ENCODE peak calls at places on chromosomes 6 and 20, in eight cellular contexts. M, N, O, Y, E, K, W and U are unnamed samples.

GRCh38 chr6:169918954-169919549 is 167.6 kb downstream of the ERMARD start:
- DNase-seq in M (no peak), N (no peak), O (no peak), Y (no peak), E (no peak), K (no peak), W (no peak), U (no peak)

GRCh38 chr6:143802833-143803565 is 40.1 kb upstream of the LTV1 start:
- DNase-seq in M (no peak), N (no peak), O (no peak), Y (peak), E (no peak), K (peak), W (no peak), U (no peak)

GRCh38 chr6:125910518-125910917 is 46.1 kb upstream of the HINT3 start:
- DNase-seq in M (no peak), N (no peak), O (no peak), Y (peak), E (no peak), K (peak), W (peak), U (peak)

GRCh38 chr20:48124960-48125359 is 339.7 kb upstream of the SULF2 start:
- DNase-seq in M (no peak), N (no peak), O (no peak), Y (no peak), E (no peak), K (no peak), W (no peak), U (no peak)

GRCh38 chr6:32968093-32968769 is at the start of gene BRD2:
- DNase-seq in M (peak), N (peak), O (peak), Y (peak), E (peak), K (peak), W (peak), U (peak)

GRCh38 chr6:167956983-167957492 is 40.4 kb upstream of the KIF25 start:
- DNase-seq in M (no peak), N (no peak), O (no peak), Y (no peak), E (no peak), K (no peak), W (no peak), U (no peak)

GRCh38 chr20:37356387-37356786 is 10.4 kb downstream of the SRC start:
- DNase-seq in M (peak), N (no peak), O (no peak), Y (peak), E (peak), K (no peak), W (no peak), U (no peak)

GRCh38 chr6:90168693-90169131 is 127.9 kb downstream of the BACH2 start:
- DNase-seq in M (no peak), N (no peak), O (no peak), Y (peak), E (no peak), K (no peak), W (peak), U (peak)

GRCh38 chr6:108293527-108294296 is 1.1 kb upstream of the AFG1L start:
- DNase-seq in M (no peak), N (peak), O (no peak), Y (no peak), E (no peak), K (no peak), W (no peak), U (no peak)

GRCh38 chr6:73451166-73452106 is 661 bp downstream of the CGAS start:
- DNase-seq in M (peak), N (peak), O (peak), Y (peak), E (peak), K (peak), W (peak), U (no peak)

GRCh38 chr6:111259089-111259831 is 172.0 kb downstream of the SLC16A10 start:
- DNase-seq in M (peak), N (peak), O (peak), Y (peak), E (peak), K (peak), W (peak), U (peak)

GRCh38 chr6:100730581-100730980 is 150.5 kb downstream of the ASCC3 start:
- DNase-seq in M (no peak), N (no peak), O (no peak), Y (no peak), E (no peak), K (no peak), W (no peak), U (no peak)

GRCh38 chr20:9576695-9577094 is 62.3 kb downstream of the LAMP5 start:
- DNase-seq in M (no peak), N (no peak), O (no peak), Y (no peak), E (no peak), K (no peak), W (no peak), U (no peak)

DNA sequence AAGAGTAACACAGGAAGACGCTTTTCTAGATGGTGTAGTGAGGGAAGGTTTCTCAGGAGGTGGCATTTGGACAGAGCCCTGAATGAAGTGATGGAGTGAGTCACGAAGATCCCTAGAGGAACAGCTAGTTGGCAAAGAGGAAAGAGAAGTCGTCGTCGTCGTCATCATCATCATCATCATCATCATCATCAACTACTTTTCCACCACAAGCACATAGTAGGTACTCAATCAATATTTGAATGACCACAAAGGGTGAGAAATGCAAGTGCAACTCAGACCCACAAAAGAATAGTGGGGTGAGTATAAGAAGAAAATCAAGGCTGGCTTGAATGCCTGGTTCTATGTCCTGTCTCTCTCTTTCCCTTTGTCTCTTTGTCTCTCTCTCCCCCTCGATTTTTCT is 28.3 kb upstream of the OCSTAMP start:
- DNase-seq in M (no peak), N (no peak), O (no peak), Y (no peak), E (no peak), K (no peak), W (no peak), U (no peak)
- H3K4me3 ChIP-seq in M (no peak), N (no peak), O (no peak), Y (no peak), E (no peak), K (no peak), W (no peak), U (no peak)

DNA sequence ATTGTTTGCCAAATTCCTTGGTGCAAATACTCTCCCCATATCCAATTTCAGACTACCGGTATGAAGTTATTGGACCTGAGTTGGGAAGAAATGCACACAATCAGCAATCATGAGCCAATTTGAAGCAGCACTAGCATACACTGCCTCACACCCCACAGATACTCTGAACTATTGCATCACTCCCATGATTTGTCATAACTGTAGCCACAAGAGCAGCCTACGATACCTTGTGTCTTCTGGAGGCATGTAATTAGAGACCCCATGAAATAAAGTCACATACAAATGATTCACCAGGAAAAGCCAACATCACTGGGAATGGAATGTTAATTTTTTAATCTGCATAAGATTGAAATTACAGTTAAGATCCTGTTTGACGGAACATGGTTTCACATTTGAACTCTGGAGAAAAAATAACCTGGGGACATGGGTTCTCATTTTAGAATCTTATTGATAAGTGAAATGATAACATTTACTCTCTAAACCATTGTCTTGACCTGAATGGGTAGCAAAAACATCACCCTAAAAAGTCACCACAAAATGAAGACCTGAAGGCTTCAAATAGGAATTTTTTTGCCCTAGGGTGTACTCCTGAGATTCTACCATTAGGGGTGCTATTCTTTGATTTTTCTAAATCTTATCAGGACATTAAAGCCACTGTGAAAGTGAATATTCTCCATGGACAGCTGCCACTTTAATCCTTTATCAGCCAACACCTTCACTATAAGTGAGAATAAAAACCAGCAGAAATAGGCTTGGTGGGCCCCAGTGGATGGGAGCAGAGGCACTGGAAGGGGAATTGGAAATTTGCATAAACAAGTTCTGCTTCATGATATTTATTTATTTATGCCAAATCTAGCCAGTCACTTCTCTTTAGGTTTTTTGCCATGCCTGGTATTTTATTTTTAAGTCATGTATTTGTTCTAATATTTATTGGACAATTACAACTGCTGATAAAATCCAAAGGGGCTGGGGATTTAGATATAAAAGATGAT is 34.5 kb upstream of the HBS1L start:
- DNase-seq in M (no peak), N (peak), O (no peak), Y (peak), E (no peak), K (peak), W (peak), U (peak)
- H3K4me3 ChIP-seq in M (no peak), N (no peak), O (no peak), Y (no peak), E (no peak), K (no peak), W (no peak), U (no peak)

GRCh38 chr20:4592316-4593148 is 129.2 kb upstream of the PRND start:
- DNase-seq in M (peak), N (peak), O (peak), Y (peak), E (peak), K (peak), W (peak), U (no peak)
- H3K4me3 ChIP-seq in M (peak), N (no peak), O (peak), Y (no peak), E (peak), K (peak), W (peak), U (peak)

DNA sequence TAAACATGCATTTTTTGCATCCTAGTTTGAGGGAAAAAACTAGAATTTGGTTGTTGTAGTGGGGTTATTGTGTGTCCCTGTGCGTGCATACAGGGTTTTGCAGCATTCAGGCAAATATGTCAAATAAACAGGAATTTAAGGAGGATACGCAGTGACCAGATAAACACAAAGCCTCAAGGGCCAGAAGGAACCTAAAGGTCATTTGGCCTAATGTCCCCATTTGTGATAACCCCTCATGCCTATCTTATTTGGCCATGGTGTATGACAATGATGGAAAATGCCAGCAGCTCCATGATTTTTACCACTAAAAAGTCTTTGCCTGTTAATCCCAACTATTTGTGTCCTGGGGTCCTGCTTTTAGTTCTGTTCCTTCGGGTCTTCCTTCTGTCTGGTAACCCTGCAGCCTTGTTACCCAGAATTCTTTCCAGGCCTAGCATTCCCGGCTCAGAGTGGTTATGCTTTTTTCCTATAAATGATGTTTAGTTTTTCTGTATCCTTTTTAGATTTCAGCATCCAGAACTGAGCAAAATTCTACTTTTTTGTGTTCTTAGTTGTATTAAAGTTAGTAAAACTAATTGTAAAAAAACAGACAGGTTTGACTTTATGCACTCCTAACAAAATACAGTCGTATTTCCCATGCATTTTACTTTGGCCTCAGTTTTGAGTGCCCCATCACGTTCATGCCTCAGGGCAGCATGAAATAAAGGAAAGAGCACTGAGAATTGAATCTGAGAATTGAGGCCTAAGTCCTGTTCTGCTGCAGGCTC is 4.4 kb downstream of the STX16 start:
- DNase-seq in M (no peak), N (no peak), O (no peak), Y (no peak), E (no peak), K (no peak), W (no peak), U (no peak)
- H3K4me3 ChIP-seq in M (no peak), N (no peak), O (no peak), Y (peak), E (no peak), K (no peak), W (no peak), U (peak)

DNA sequence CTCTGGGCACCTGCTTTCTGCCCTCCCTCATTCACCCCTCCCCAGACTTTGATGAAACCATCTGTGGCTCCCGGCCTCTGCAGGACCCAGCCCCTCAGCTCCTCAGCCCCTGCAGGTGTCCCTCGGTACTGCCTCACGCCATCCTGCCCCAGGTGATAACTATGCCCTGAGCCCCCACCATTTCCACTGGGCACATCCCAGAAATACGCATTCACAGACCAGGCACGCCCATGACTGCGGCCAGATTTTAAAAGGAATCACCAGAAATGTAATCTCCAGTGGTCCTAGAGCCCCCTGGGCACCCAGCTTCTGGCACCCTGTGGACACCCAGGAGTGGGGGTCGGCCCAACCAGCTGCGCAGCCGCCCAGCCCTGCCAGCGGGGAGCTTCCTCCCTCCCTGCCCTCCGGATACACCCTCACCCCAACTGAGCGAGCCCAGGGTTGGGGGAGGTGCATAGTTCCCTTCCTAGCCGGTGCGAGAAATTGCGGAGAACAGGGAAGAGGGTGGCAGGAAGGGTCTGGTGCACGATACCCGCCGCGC is 585 bp upstream of the NTSR1 start:
- DNase-seq in M (no peak), N (peak), O (no peak), Y (no peak), E (no peak), K (no peak), W (no peak), U (no peak)
- H3K4me3 ChIP-seq in M (peak), N (no peak), O (no peak), Y (no peak), E (no peak), K (no peak), W (no peak), U (no peak)

DNA sequence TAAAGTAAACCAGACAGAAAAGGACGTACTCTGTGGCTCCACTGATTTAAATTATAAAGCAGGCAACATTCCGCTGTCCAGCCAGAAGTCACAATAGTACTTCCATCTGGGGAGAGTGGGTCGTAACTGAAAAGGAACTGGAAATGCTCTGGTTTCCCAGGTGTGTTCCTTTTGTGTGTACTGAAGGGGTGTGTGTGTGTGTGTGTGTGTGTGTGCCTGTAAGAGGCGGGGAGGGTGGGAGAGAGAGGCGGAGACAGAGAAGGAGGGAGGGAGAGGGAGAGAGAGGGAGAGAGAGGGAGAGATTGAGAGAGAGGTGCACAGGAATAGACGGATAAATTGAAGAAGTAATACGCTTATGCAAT is 178.4 kb upstream of the ZNF184 start:
- DNase-seq in M (no peak), N (peak), O (no peak), Y (no peak), E (no peak), K (no peak), W (no peak), U (no peak)
- H3K4me3 ChIP-seq in M (no peak), N (peak), O (no peak), Y (peak), E (peak), K (no peak), W (no peak), U (no peak)

GRCh38 chr20:1776608-1777475 is 118.4 kb upstream of the SIRPA start:
- DNase-seq in M (peak), N (peak), O (peak), Y (peak), E (peak), K (peak), W (peak), U (peak)

GRCh38 chr20:1774479-1774878 is 116.9 kb upstream of the SIRPG start:
- DNase-seq in M (no peak), N (no peak), O (no peak), Y (no peak), E (no peak), K (no peak), W (no peak), U (no peak)

GRCh38 chr20:1779567-1779966 is 115.6 kb upstream of the SIRPA start:
- DNase-seq in M (no peak), N (no peak), O (no peak), Y (no peak), E (no peak), K (no peak), W (no peak), U (no peak)

GRCh38 chr20:1775117-1775516 is 117.5 kb upstream of the SIRPG start:
- DNase-seq in M (no peak), N (no peak), O (no peak), Y (peak), E (no peak), K (no peak), W (peak), U (no peak)

DNA sequence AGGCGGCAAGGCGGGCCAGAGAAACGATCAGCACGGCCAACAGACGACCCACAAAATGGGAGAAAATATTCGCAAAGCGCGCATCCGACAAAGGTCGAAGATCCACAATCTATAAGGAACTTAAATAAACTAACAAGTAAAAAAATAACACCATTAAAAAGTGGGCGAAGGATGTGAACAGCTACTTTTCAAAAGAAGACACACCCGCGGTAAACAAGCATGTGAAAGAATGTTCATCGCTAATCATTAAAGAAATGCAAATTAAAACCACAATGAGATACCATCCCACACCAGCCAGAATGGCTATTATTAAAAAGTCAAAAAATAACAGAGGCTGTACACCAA is 117.8 kb upstream of the SIRPA start:
- DNase-seq in M (no peak), N (no peak), O (no peak), Y (no peak), E (no peak), K (no peak), W (no peak), U (no peak)
- H3K4me3 ChIP-seq in M (no peak), N (no peak), O (no peak), Y (peak), E (no peak), K (peak), W (peak), U (no peak)

GRCh38 chr6:146300540-146300939 is 243.1 kb upstream of the RAB32 start:
- DNase-seq in M (no peak), N (no peak), O (no peak), Y (no peak), E (no peak), K (no peak), W (no peak), U (no peak)
- H3K4me3 ChIP-seq in M (no peak), N (no peak), O (no peak), Y (no peak), E (no peak), K (no peak), W (no peak), U (no peak)